ENCODE peak calls at places on chromosome 13, in five cellular contexts. M is Panc1; T is tibial nerve; J is CD8-positive, alpha-beta T cell; X is fibroblast of lung. H is an unnamed sample.

GRCh38 chr13:46698910-46699460 is 98.0 kb downstream of the ESD start:
- DNase-seq in M (no peak), T (no peak), X (peak), J (no peak), H (no peak)

GRCh38 chr13:95256086-95256485 is 45.2 kb downstream of the ABCC4 start:
- DNase-seq in X (peak), T (no peak), M (peak), J (no peak), H (no peak)

GRCh38 chr13:91722267-91722884 is 324.0 kb downstream of the GPC5 start:
- DNase-seq in M (no peak), T (no peak), X (peak), J (no peak), H (no peak)

GRCh38 chr13:36454962-36455361 is 22.7 kb downstream of the CCNA1 start:
- DNase-seq in T (no peak), J (no peak), M (no peak), X (no peak), H (no peak)

GRCh38 chr13:38013676-38014075 is 144.1 kb upstream of the TRPC4 start:
- DNase-seq in X (no peak), M (no peak), J (no peak), T (no peak), H (no peak)

GRCh38 chr13:29187584-29187983 is 367.4 kb downstream of the MTUS2 start:
- DNase-seq in X (no peak), J (no peak), T (no peak), M (no peak), H (no peak)

GRCh38 chr13:41500501-41500900 is 43.2 kb downstream of the RGCC start:
- DNase-seq in M (no peak), X (peak), T (no peak), J (peak), H (no peak)

GRCh38 chr13:100836696-100837095 is 162.1 kb upstream of the TMTC4 start:
- DNase-seq in X (peak), M (no peak), J (no peak), T (no peak), H (no peak)

GRCh38 chr13:32314968-32315254 is 252 bp downstream of the ZAR1L start:
- DNase-seq in J (peak), X (peak), T (peak), M (peak), H (peak)

GRCh38 chr13:28117689-28118377 is 17.5 kb upstream of the FLT3 start:
- DNase-seq in M (no peak), X (no peak), J (no peak), T (peak), H (peak)

GRCh38 chr13:49649244-49649962 is 21.1 kb downstream of the ARL11 start:
- DNase-seq in M (no peak), J (no peak), X (peak), T (no peak), H (no peak)

GRCh38 chr13:112711528-112712265 is 21.9 kb downstream of the ATP11A start:
- DNase-seq in J (no peak), X (peak), T (peak), M (no peak), H (peak)

GRCh38 chr13:99926014-99926731 is 45.4 kb downstream of the ZIC5 start:
- DNase-seq in M (no peak), J (no peak), T (no peak), X (peak), H (no peak)

GRCh38 chr13:26601669-26602068 is 44.2 kb downstream of the WASF3 start:
- DNase-seq in M (no peak), J (no peak), T (no peak), X (peak), H (no peak)

GRCh38 chr13:100881291-100881864 is 206.8 kb upstream of the TMTC4 start:
- DNase-seq in M (no peak), X (no peak), T (no peak), J (no peak), H (no peak)

GRCh38 chr13:96082640-96083039 is 7.3 kb upstream of the HS6ST3 start:
- DNase-seq in J (no peak), T (no peak), M (no peak), X (peak), H (no peak)

GRCh38 chr13:74027161-74027779 is 106.9 kb downstream of the KLF12 start:
- DNase-seq in J (no peak), M (no peak), X (no peak), T (no peak), H (no peak)

GRCh38 chr13:114248011-114248410 is 13.3 kb downstream of the CDC16 start:
- DNase-seq in X (peak), J (no peak), M (no peak), T (no peak), H (no peak)

GRCh38 chr13:33676700-33677048 is 141.3 kb upstream of the RFC3 start:
- DNase-seq in X (peak), M (no peak), T (peak), J (no peak), H (no peak)

GRCh38 chr13:48775285-48775684 is 121.6 kb downstream of the CYSLTR2 start:
- DNase-seq in X (peak), T (no peak), M (no peak), J (no peak), H (no peak)

GRCh38 chr13:30654430-30654829 is 36.7 kb downstream of the USPL1 start:
- DNase-seq in J (no peak), M (no peak), T (no peak), X (no peak), H (no peak)

GRCh38 chr13:69274231-69274630 is 833.4 kb upstream of the ATXN8OS start:
- DNase-seq in M (no peak), J (no peak), T (no peak), X (no peak), H (no peak)

GRCh38 chr13:58340895-58341294 is 709.4 kb downstream of the PCDH17 start:
- DNase-seq in J (no peak), X (no peak), T (no peak), M (no peak), H (no peak)

GRCh38 chr13:76672422-76672821 is 213.8 kb downstream of the KCTD12 start:
- DNase-seq in T (no peak), J (no peak), X (peak), M (no peak), H (no peak)
- TF ChIP-seq CTCF in T (no peak), J (no peak), X (no peak), M (no peak), H (no peak)

GRCh38 chr13:21076265-21076653 is 14.9 kb upstream of the LATS2 start:
- DNase-seq in X (no peak), T (no peak), J (no peak), M (no peak), H (no peak)
- TF ChIP-seq CTCF in X (no peak), T (no peak), J (no peak), M (no peak), H (no peak)

DNA sequence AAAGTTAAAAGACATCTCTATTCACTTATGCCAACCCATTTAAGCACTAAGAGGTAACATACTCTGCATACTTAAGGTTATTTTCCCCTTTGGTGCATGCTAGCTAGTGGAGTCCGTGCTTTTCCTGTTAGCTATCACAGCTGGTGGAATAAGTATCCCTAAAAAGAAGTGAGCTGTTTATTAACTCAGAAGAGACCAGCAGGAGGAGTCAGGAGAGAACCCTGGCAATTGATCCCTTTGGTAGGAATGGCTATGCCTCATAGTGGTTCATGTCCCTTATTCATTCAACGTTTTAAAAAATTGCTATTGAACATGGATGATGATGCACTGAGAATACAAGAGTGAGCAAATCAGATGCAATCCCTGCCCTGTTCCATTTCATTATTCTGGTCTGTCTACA is 12.4 kb upstream of the NEK5 start:
- DNase-seq in M (no peak), X (no peak), T (no peak), J (no peak), H (no peak)
- TF ChIP-seq CTCF in M (no peak), X (peak), T (no peak), J (no peak), H (no peak)

DNA sequence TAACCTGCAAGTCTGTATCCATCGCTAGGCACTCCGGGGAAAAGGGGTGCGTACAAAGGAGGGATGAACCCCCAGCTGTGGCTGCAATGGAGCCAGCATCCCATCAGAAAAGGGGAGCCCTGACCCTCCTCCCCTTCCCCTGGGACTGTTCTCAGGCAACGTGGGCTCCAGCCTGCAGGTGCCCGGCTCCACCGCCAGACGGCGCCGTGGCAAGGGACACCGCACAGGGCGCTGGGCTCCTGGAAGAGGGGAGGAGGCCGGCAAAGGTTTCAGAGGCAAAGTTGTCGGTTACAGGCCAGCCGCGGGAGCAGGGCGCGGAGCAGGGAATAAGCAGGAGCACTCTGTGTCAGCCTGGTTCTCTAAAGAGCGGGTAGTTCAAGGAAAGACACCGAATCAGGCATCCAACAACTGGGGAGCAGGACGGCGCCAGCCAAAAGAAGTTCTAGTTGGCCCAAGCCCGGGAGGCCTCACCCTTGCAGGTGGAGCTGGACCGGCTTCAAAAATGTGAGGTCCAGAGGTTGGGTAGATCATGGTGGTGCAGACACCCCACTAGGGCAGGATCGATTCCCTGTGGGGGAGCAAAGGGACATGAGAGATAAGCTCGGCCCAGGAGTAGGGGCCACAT is 53.0 kb upstream of the ATP12A start:
- DNase-seq in M (no peak), T (no peak), X (no peak), J (no peak), H (no peak)
- TF ChIP-seq CTCF in M (peak), T (peak), X (peak), J (no peak), H (no peak)

H was measured in Peyer's patch.